ENCODE peak calls at places on chromosomes 12 and 14, in four cellular contexts. R, H, J and A are unnamed samples.

GRCh38 chr12:70190252-70191010 is 52.8 kb upstream of the CNOT2 start:
- DNase-seq in H (no peak), R (no peak), J (no peak), A (no peak)

GRCh38 chr12:50353869-50354593 is 42.4 kb downstream of the FAM186A start:
- DNase-seq in J (no peak), H (no peak), R (no peak), A (no peak)

GRCh38 chr12:119749666-119750065 is 81.7 kb downstream of the PRKAB1 start:
- DNase-seq in R (no peak), J (no peak), H (no peak), A (no peak)

GRCh38 chr14:60561845-60562746 is 53.1 kb downstream of the SIX6 start:
- DNase-seq in H (peak; percentile 45), R (peak; percentile 81), J (peak; percentile 61), A (peak; percentile 43)

GRCh38 chr14:60506985-60507829 is 1.7 kb upstream of the SIX6 start:
- DNase-seq in J (no peak), H (no peak), R (no peak), A (no peak)

GRCh38 chr14:35122696-35123387 is 490 bp downstream of the PRORP start:
- DNase-seq in J (peak; percentile 18), R (no peak), H (peak; percentile 69), A (no peak)

GRCh38 chr14:75088566-75089373 is 19.3 kb downstream of the ZC2HC1C start:
- DNase-seq in J (peak; percentile 63), H (peak; percentile 62), R (peak; percentile 26), A (peak; percentile 41)

GRCh38 chr12:89827592-89827991 is 119.0 kb upstream of the ATP2B1 start:
- DNase-seq in H (no peak), J (peak; percentile 58), R (no peak), A (no peak)

GRCh38 chr14:90893510-90893909 is 77.3 kb upstream of the TTC7B start:
- DNase-seq in J (no peak), H (no peak), R (no peak), A (no peak)

GRCh38 chr12:7091660-7092228 is 501 bp downstream of the C1R start:
- DNase-seq in H (no peak), J (no peak), R (no peak), A (no peak)

GRCh38 chr12:31482816-31483215 is 108.1 kb downstream of the DENND5B start:
- DNase-seq in R (peak; percentile 51), J (peak; percentile 9), H (no peak), A (no peak)

GRCh38 chr12:120199595-120200306 is 1.2 kb downstream of the RPLP0 start:
- DNase-seq in J (peak; percentile 54), R (no peak), H (no peak), A (no peak)

GRCh38 chr12:12004524-12004923 is 66.2 kb upstream of the BCL2L14 start:
- DNase-seq in H (no peak), J (no peak), R (no peak), A (no peak)

GRCh38 chr12:39412210-39412609 is 30.7 kb downstream of the KIF21A start:
- DNase-seq in H (no peak), R (no peak), J (no peak), A (no peak)

GRCh38 chr14:75132374-75133086 is 5.7 kb upstream of the NEK9 start:
- DNase-seq in J (peak; percentile 76), H (peak; percentile 69), R (peak; percentile 65), A (peak; percentile 55)

GRCh38 chr12:101297661-101298060 is 17.8 kb downstream of the UTP20 start:
- DNase-seq in J (no peak), R (no peak), H (no peak), A (no peak)

GRCh38 chr14:51884086-51884927 is 23.9 kb downstream of the GNG2 start:
- DNase-seq in J (peak; percentile 0), R (no peak), H (no peak), A (no peak)

GRCh38 chr12:49079796-49080195 is 10.0 kb upstream of the RHEBL1 start:
- DNase-seq in J (no peak), R (no peak), H (no peak), A (no peak)

GRCh38 chr12:54417712-54418440 is 1.2 kb downstream of the ITGA5 start:
- DNase-seq in R (no peak), J (peak; percentile 38), H (no peak), A (no peak)

GRCh38 chr14:83006071-83006670 is 1472.5 kb upstream of the SEL1L start:
- DNase-seq in R (no peak), H (no peak), J (no peak), A (no peak)
- TF ChIP-seq TCF7L2 in R (no peak), H (no peak), J (no peak), A (no peak)

DNA sequence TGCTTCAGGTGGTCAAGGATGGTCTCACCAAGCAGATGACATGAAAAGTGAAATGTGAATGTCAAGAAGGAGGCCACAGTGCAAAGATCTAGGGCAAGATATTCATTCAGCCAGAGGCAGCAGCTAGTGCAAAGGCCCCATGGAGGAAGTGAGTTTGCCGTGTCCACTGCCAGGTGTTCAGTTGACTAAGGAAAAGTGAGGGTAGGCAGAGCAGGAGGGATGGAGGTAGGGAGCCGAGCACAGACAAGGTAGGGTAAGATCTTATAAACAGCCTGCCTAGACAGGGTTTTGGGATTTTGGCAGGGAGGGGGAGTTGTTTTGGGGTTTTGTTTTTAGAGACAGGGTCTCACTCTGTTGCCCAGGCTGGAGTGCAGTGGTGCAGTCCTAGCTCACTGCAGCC is 11.9 kb downstream of the PPP2R5C start:
- DNase-seq in J (no peak), R (no peak), H (no peak), A (no peak)
- H3K4me3 ChIP-seq in J (no peak overlapping the region), R (no peak overlapping the region), H (no peak overlapping the region), A (no peak overlapping the region)

GRCh38 chr14:92940543-92940942 is 17.6 kb downstream of the CHGA start:
- DNase-seq in H (no peak), J (no peak), R (no peak), A (no peak)

GRCh38 chr14:92942976-92943710 is 20.2 kb downstream of the CHGA start:
- DNase-seq in H (no peak), R (no peak), J (no peak), A (no peak)

GRCh38 chr14:92942576-92942975 is 19.6 kb downstream of the CHGA start:
- DNase-seq in J (no peak), R (no peak), H (no peak), A (no peak)

GRCh38 chr14:92942136-92942535 is 19.2 kb downstream of the CHGA start:
- DNase-seq in R (no peak), H (no peak), J (no peak), A (no peak)

DNA sequence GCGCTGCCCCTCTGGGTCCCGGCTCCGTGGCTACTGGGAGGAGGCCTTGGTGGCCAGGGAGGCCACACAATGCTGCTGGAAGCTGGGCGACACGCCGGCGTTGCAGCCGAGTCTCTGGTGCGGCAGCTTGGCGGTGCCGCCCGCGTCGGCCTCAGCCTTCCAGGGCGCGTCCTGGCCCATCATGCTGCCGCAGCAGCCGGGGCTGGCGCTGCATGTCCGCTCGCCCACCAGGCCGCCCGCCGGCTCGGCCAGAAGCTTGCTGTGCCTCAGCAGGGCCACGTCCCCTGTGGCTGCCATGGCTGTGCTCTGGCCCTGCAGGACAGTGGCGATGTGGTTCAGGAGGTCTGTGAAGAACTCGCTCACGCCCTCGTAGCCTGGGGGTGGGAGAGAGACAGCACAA is 18.6 kb downstream of the CHGA start:
- DNase-seq in J (no peak), H (no peak), R (no peak), A (no peak)
- H3K36me3 ChIP-seq in J (peaks cover 2% of the 10 kb centered on the region), H (peaks cover 4% of the 10 kb centered on the region), R (no peaks in the 10 kb centered on the region), A (no peaks in the 10 kb centered on the region)

GRCh38 chr14:23071244-23071974 is 14.1 kb upstream of the CDH24 start:
- DNase-seq in H (peak; percentile 94), J (peak; percentile 94), R (no peak), A (no peak)

GRCh38 chr14:23069413-23069806 is 12.1 kb upstream of the CDH24 start:
- DNase-seq in H (no peak), J (no peak), R (no peak), A (no peak)

GRCh38 chr14:23068792-23069412 is 11.6 kb upstream of the CDH24 start:
- DNase-seq in R (peak; percentile 88), J (peak; percentile 91), H (peak; percentile 98), A (peak; percentile 86)

GRCh38 chr14:23071975-23072539 is 14.7 kb upstream of the CDH24 start:
- DNase-seq in H (no peak), R (no peak), J (no peak), A (no peak)

DNA sequence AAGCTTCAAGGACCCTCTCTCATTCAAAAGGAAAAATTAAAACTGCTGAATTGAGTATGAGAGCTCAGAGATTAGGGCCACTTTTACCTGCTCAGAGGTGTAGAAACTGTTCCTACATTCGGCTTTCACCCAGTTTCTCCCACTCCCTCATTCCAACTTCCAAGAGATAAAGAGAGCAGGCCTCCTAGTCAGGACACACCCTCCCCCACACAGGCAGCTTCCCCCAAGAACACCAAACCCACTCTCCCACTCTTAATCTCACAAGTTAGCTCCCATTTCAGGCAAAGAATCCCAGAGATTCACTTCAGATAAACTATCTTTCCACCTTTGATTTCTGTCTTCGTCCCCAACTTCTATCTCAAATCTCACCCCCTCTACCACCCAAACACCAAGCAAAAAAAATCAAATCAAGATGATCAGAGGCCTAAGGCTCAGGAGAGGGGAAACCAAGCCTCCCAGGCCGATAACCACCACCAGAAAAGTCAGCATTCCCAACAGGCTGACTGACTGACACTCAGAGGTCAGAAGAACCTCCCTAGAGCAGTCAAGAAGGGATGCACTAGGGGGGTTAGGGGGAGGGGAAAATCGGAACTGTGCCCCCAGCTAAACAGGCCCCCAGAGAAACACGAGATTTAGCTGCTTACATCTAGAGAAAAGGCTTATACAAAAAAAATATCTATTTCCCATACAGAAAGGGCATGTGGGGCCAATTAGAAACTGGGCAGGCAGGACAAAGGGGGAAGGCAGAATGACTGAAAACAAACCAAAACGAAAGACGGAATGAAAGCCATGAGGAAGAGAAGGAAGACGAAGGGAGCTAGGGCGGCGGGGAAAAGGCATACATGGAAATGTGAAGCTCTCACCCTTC is 13.2 kb upstream of the CDH24 start:
- DNase-seq in R (no peak), J (peak; percentile 51), H (no peak), A (no peak)
- TF ChIP-seq TCF7L2 in R (no peak), J (no peak), H (no peak), A (no peak)